ENCODE peak calls at places on chromosome 9, in ten cellular contexts. A is uterus; F is neural crest cell; D is stomach; W is activated CD8-positive, alpha-beta memory T cell treated with anti-CD3 and anti-CD28 coated beads, Interleukin-2, amount 50 U/mL, for 48 hours; E is NCI-H1417; I is stimulated activated CD4-positive, alpha-beta T cell treated with anti-CD3 and anti-CD28 coated beads, Interleukin-1b, Interleukin-23, amount 100 ng/mL, for 24 hours; J is tibial artery; P is T-helper 1 cell; G is caudate nucleus. Z is an unnamed sample.

GRCh38 chr9:109290385-109290784 is 30.5 kb downstream of the EPB41L4B start:
- DNase-seq in A (no peak), F (no peak), D (no peak), W (no peak), E (no peak), I (no peak), J (no peak), P (no peak), G (no peak), Z (no peak)

GRCh38 chr9:130940693-130941576 is 1.9 kb upstream of the FIBCD1 start:
- DNase-seq in A (peak), F (peak), D (peak), W (peak), E (peak), I (peak), J (peak), P (peak), G (peak), Z (no peak)

GRCh38 chr9:35776018-35776417 is 15.4 kb upstream of the NPR2 start:
- DNase-seq in A (no peak), F (no peak), D (no peak), W (no peak), E (peak), I (no peak), J (no peak), P (no peak), G (no peak), Z (no peak)

GRCh38 chr9:5025416-5025815 is 40.3 kb downstream of the JAK2 start:
- DNase-seq in A (no peak), F (no peak), D (no peak), W (no peak), E (no peak), I (no peak), J (no peak), P (no peak), G (no peak), Z (no peak)

GRCh38 chr9:15453956-15454355 is 31.3 kb downstream of the SNAPC3 start:
- DNase-seq in A (no peak), F (no peak), D (no peak), W (no peak), E (peak), I (no peak), J (no peak), P (no peak), G (no peak), Z (no peak)

GRCh38 chr9:21817176-21817575 is 14.7 kb downstream of the MTAP start:
- DNase-seq in A (no peak), F (no peak), D (no peak), W (no peak), E (no peak), I (no peak), J (no peak), P (no peak), G (no peak), Z (peak)

GRCh38 chr9:27714388-27714787 is 141.1 kb upstream of the C9orf72 start:
- DNase-seq in A (no peak), F (no peak), D (no peak), W (no peak), E (no peak), I (no peak), J (no peak), P (no peak), G (no peak), Z (no peak)

GRCh38 chr9:130426883-130427282 is 17.9 kb upstream of the ASS1 start:
- DNase-seq in A (peak), F (no peak), D (no peak), W (no peak), E (peak), I (no peak), J (peak), P (no peak), G (no peak), Z (no peak)

GRCh38 chr9:81591791-81592190 is 97.6 kb downstream of the TLE1 start:
- DNase-seq in A (no peak), F (no peak), D (no peak), W (no peak), E (no peak), I (no peak), J (no peak), P (no peak), G (no peak), Z (no peak)

GRCh38 chr9:90795879-90796317 is 5.7 kb upstream of the SYK start:
- DNase-seq in A (no peak), F (no peak), D (no peak), W (no peak), E (no peak), I (no peak), J (no peak), P (no peak), G (no peak), Z (no peak)

GRCh38 chr9:95023217-95024003 is 294.1 kb downstream of the FANCC start:
- DNase-seq in A (no peak), F (no peak), D (no peak), W (no peak), E (no peak), I (no peak), J (no peak), P (no peak), G (no peak), Z (peak)

GRCh38 chr9:87080512-87081225 is 133.4 kb upstream of the GAS1 start:
- DNase-seq in A (no peak), F (no peak), D (no peak), W (no peak), E (peak), I (no peak), J (no peak), P (no peak), G (no peak), Z (peak)

Z was measured in cardiac muscle cell.